ENCODE peak calls at places on chromosomes 3 and 15, in six cellular contexts. P, T, L, E, C and G are unnamed samples.

GRCh38 chr3:57144952-57145351 is 20.2 kb downstream of the IL17RD start:
- DNase-seq in P (no peak), T (no peak), L (no peak), E (no peak), C (no peak), G (no peak)

GRCh38 chr3:126127452-126127851 is 43.5 kb upstream of the SLC41A3 start:
- DNase-seq in P (no peak), T (no peak), L (no peak), E (no peak), C (peak), G (no peak)

GRCh38 chr3:42067324-42067723 is 23.8 kb upstream of the TRAK1 start:
- DNase-seq in P (no peak), T (peak), L (no peak), E (no peak), C (no peak), G (peak)

GRCh38 chr3:49674491-49674983 is 386 bp downstream of the APEH start:
- DNase-seq in P (no peak), T (no peak), L (no peak), E (no peak), C (no peak), G (no peak)

GRCh38 chr15:60735559-60736047 is 256.7 kb upstream of the ICE2 start:
- DNase-seq in P (no peak), T (no peak), L (no peak), E (no peak), C (no peak), G (no peak)

GRCh38 chr3:71066849-71067261 is 516.7 kb downstream of the FOXP1 start:
- DNase-seq in P (no peak), T (peak), L (no peak), E (peak), C (no peak), G (peak)

GRCh38 chr3:173396191-173397041 is 1.1 kb upstream of the NLGN1 start:
- DNase-seq in P (peak), T (no peak), L (no peak), E (no peak), C (no peak), G (peak)

GRCh38 chr3:15387171-15387581 is 40.2 kb downstream of the METTL6 start:
- DNase-seq in P (no peak), T (peak), L (no peak), E (peak), C (no peak), G (peak)

GRCh38 chr15:76678766-76679165 is 226.4 kb downstream of the SCAPER start:
- DNase-seq in P (no peak), T (peak), L (no peak), E (no peak), C (no peak), G (peak)

GRCh38 chr15:76684002-76684401 is 221.1 kb downstream of the SCAPER start:
- DNase-seq in P (no peak), T (no peak), L (no peak), E (no peak), C (no peak), G (no peak)

GRCh38 chr15:76682259-76682658 is 222.9 kb downstream of the SCAPER start:
- DNase-seq in P (no peak), T (no peak), L (no peak), E (no peak), C (no peak), G (no peak)

GRCh38 chr15:76682833-76683232 is 222.3 kb downstream of the SCAPER start:
- DNase-seq in P (no peak), T (no peak), L (no peak), E (no peak), C (no peak), G (no peak)
- H3K4me3 ChIP-seq in P (no peak), T (no peak), L (no peak), E (no peak), C (no peak), G (no peak)

GRCh38 chr3:46970391-46971091 is 6.0 kb downstream of the CCDC12 start:
- DNase-seq in P (no peak), T (no peak), L (no peak), E (no peak), C (peak), G (peak)
- H3K4me3 ChIP-seq in P (no peak), T (no peak), L (no peak), E (no peak), C (no peak), G (no peak)

GRCh38 chr15:41992803-41993190 is 20.4 kb upstream of the EHD4 start:
- DNase-seq in P (no peak), T (no peak), L (no peak), E (no peak), C (no peak), G (no peak)
- H3K4me3 ChIP-seq in P (no peak), T (no peak), L (no peak), E (no peak), C (no peak), G (no peak)

GRCh38 chr3:62604301-62604700 is 231.0 kb upstream of the FEZF2 start:
- DNase-seq in P (no peak), T (peak), L (no peak), E (peak), C (no peak), G (peak)
- H3K4me3 ChIP-seq in P (no peak), T (peak), L (no peak), E (peak), C (no peak), G (peak)

GRCh38 chr15:31265090-31265870 is 61.4 kb upstream of the KLF13 start:
- DNase-seq in P (peak), T (no peak), L (peak), E (no peak), C (peak), G (no peak)
- H3K4me3 ChIP-seq in P (peak), T (no peak), L (no peak), E (no peak), C (no peak), G (no peak)

GRCh38 chr15:41493205-41493901 is at the start of gene ITPKA:
- DNase-seq in P (peak), T (peak), L (peak), E (peak), C (peak), G (peak)
- H3K4me3 ChIP-seq in P (peak), T (peak), L (peak), E (peak), C (peak), G (peak)